ENCODE peak calls at places on chromosomes 12 and 14, in six cellular contexts. F is fibroblast of lung, V is transverse colon, R is colonic mucosa, B is neural progenitor cell, J is BJ. A is an unnamed sample.

GRCh38 chr12:11622774-11623375 is 26.6 kb upstream of the ETV6 start:
- DNase-seq in F (no peak), V (no peak), R (no peak), B (no peak), J (no peak), A (peak; percentile 9)

GRCh38 chr12:12704593-12705230 is 8.7 kb upstream of the GPR19 start:
- DNase-seq in F (peak; percentile 96), V (peak; percentile 60), R (peak; percentile 66), B (peak; percentile 94), J (peak; percentile 39), A (peak; percentile 95)

GRCh38 chr12:2243275-2243674 is 190.5 kb downstream of the CACNA1C start:
- DNase-seq in F (no peak), V (no peak), R (no peak), B (no peak), J (no peak), A (peak; percentile 48)

GRCh38 chr12:24596768-24597388 is 352.0 kb downstream of the BCAT1 start:
- DNase-seq in F (peak; percentile 77), V (no peak), R (no peak), B (peak; percentile 57), J (no peak), A (peak; percentile 38)

GRCh38 chr12:132309162-132310086 is 20.0 kb downstream of the GALNT9 start:
- DNase-seq in F (no peak), V (no peak), R (no peak), B (no peak), J (no peak), A (no peak)

GRCh38 chr12:95213119-95213518 is 4.1 kb downstream of the FGD6 start:
- DNase-seq in F (no peak), V (no peak), R (no peak), B (no peak), J (no peak), A (no peak)

GRCh38 chr12:15265868-15266267 is 44.7 kb upstream of the RERG start:
- DNase-seq in F (peak; percentile 47), V (no peak), R (no peak), B (no peak), J (no peak), A (peak; percentile 0)

GRCh38 chr12:54475542-54475941 is 2.1 kb upstream of the GTSF1 start:
- DNase-seq in F (peak; percentile 64), V (no peak), R (no peak), B (no peak), J (no peak), A (peak; percentile 68)

GRCh38 chr12:66647034-66647691 is 31.7 kb downstream of the GRIP1 start:
- DNase-seq in F (peak; percentile 92), V (no peak), R (no peak), B (no peak), J (peak; percentile 79), A (peak; percentile 99)

GRCh38 chr14:43001729-43002128 is 1395.1 kb downstream of the LRFN5 start:
- DNase-seq in F (peak; percentile 2), V (no peak), R (no peak), B (no peak), J (no peak), A (no peak)

GRCh38 chr12:71503579-71504470 is 64.2 kb downstream of the LGR5 start:
- DNase-seq in F (no peak), V (no peak), R (no peak), B (peak; percentile 77), J (no peak), A (no peak)

GRCh38 chr12:105740337-105740736 is 398.4 kb downstream of the NUAK1 start:
- DNase-seq in F (no peak), V (no peak), R (no peak), B (peak; percentile 66), J (no peak), A (no peak)

GRCh38 chr12:1662761-1663439 is 28.0 kb upstream of the ADIPOR2 start:
- DNase-seq in F (peak; percentile 31), V (peak; percentile 86), R (peak; percentile 86), B (peak; percentile 89), J (no peak), A (peak; percentile 37)

GRCh38 chr12:112122823-112123690 is 2.3 kb upstream of the TRAFD1 start:
- DNase-seq in F (peak; percentile 98), V (no peak), R (no peak), B (no peak), J (peak; percentile 52), A (peak; percentile 42)

GRCh38 chr12:56590237-56590830 is 39.8 kb downstream of the BAZ2A start:
- DNase-seq in F (peak; percentile 17), V (no peak), R (peak; percentile 29), B (peak; percentile 45), J (no peak), A (no peak)
- TF ChIP-seq CTCF in F (no peak), V (peak; percentile 29), R (peak; percentile 16), B (peak; percentile 54), J (peak; percentile 32), A (peak; percentile 42)

DNA sequence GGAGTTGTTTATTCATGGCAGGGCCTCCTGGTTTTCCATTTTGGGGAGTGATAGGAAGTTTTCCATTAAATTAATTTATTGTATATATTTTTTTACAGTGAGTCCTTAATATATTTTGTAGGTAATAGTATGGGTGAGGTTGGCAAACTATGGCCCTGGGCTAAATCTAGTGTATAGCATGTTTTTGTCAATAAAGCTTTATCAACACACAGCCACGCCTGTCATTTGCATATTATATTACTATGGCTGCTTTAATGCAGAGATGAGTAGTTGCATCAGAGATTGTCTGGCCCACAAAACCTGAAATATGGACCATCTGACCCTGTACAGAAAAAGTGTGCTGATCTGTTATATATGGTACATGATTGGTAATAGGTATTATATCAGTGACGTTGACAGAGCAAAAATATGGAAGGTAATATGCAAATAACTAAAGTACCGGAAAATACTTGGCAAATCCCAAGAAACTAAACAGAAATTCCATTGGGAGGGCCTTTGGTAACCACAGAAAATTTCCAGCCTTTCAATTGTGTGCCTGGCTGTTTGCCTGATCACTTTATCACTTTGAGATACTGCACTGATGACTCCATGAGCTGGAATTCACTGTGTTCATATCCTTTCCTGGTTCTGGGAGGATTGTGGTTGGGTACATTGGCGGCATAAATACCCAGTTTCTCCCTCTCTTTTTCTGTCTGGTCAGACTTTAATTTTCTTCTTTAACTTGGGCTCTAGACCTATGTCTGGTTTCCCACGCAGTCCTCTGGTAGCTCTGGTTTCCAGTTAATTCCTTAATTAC is 61.7 kb upstream of the RFLNA start:
- DNase-seq in F (peak; percentile 66), V (no peak), R (no peak), B (no peak), J (peak; percentile 52), A (peak; percentile 91)
- H3K4me3 ChIP-seq in F (no peak overlapping the region), V (no peak overlapping the region), R (no peak overlapping the region), B (no peak overlapping the region), J (no peak overlapping the region), A (no peak overlapping the region)

DNA sequence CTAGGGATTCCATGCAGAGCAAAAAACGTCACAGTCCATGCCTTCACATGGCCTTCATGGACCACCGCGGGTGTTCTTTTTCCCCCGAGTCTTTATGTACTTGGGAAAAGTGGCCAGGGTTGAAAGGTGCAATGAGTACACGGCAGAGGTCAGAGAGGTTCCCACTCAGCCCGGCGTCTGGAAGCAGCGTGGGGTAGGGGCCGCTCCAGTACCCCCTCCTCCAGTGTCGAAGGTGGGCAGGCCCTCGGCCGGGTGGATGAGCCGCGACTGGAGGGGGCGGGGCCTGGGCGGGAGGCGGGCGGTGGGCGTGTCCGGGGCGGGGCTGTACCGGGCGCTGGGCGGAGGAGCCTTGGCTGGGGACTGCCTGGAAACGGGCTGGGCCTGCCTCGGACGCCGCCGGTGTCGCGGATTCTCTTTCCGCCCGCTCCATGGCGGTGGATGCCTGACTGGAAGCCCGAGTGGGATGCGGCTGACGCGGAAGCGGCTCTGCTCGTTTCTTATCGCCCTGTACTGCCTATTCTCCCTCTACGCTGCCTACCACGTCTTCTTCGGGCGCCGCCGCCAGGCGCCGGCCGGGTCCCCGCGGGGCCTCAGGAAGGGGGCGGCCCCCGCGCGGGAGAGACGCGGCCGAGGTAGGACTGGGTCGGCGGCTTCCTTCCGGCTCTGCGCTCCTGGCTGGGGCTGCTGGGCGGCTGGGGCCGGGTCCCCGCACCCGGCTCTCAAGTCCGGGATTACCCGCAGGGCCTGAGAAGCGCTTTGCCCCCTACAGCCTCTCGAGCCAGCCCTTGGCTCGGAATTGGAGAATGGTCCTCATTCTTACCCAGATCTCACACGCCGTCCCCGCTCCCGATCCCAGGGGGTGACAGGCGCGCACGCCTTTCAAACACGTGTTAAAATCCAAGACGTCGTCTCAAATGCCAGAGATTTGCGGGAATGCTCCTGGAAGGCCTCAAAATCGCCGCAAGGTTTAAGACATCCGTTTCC is at the start of gene RXYLT1:
- DNase-seq in F (peak; percentile 81), V (peak; percentile 90), R (peak; percentile 88), B (peak; percentile 89), J (peak; percentile 16), A (peak; percentile 73)
- TF ChIP-seq CTCF in F (no peak), V (no peak), R (no peak), B (no peak), J (no peak), A (no peak)

DNA sequence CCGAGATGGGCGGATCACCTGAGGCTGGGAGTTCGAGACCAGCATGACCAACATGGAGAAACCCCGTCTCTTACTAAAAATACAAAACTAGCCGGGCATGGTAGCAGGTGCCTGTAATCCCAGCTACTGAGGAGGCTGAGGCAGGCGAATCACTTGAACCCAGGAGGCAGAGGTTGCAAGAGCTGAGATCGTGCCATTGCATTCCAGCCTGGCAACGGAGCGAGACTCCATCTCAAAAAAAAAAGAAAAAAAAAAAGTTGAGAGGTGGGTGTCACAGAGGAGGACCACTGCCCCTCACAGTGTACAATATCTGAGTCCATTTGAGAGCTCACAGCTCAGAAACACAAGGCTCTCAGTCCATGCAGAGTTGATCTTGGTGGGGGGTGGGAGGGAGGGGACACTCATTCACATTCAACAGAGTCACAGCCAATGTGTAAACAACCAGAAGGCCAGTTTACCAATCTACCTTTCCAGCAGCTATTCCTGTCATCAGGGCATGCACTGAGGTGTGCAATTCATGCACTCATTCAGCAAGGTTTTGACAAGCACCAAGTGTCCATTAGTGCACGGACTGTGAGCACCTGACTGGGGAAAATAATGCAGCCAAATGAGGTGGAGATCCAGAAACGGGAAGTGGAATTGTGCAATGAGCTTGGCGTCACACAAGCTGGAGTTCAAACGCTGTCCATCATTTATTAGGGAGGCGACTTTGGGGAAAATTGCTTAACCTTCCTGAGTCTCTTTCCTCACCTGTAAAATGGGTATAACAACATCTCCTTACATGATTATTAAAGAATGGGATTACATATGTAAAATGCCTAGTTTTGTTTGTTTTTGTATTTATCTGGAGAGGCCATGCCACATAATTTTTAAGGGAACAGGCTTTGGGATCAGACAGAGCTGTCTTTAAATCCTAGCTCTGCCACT is 4.4 kb upstream of the EIF5 start:
- DNase-seq in F (peak; percentile 69), V (peak; percentile 37), R (no peak), B (no peak), J (no peak), A (peak; percentile 41)
- H3K4me3 ChIP-seq in F (no peak overlapping the region), V (no peak overlapping the region), R (no peak overlapping the region), B (no peak overlapping the region), J (no peak overlapping the region), A (no peak overlapping the region)

DNA sequence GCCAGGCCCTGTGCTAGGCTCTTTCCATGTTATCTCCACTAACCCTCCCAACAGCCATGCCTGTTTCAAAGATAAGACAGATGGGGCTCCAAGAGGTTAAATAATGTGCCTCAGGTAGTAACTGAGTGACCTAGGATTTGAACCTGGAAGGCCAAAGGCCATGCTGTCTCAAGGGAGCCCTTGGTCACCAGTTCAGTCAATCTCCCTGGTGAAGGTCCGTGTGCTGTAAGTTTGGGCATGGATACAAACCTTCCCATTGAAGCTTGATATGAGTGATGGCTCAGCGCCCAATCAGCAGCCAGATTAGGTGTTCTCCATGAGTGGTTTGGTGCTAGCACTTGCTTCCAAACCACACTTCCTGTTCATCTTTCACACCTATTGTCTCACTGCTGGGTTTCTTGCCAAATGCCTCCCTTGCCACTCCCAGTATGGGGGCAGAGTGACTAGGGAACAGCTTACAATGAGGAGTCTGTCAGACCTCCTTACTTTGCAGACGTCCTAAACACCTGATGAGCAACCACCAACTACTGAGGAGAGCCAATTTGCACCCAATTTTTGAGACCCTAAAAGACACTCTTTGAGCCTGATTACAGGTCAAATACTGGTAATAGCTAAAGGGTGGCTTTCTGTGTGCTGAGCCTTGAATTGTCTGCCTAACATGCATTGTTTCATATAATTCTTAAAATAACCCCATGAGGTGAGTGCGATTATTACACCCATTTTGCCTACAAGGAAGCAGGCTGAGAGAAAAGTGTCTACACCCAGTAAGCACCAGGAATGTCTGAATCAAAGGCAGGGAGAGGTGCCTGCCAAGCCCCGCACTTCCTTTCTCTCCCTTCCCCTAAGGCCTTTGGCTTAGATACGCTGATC is 48.5 kb upstream of the FOS start:
- DNase-seq in F (no peak), V (peak; percentile 69), R (peak; percentile 66), B (peak; percentile 45), J (no peak), A (peak; percentile 40)
- TF ChIP-seq CTCF in F (no peak), V (peak; percentile 90), R (peak; percentile 17), B (no peak), J (no peak), A (no peak)

A was measured in AG10803.